ENCODE peak calls at places on chromosome 14, in six cellular contexts. One of them, this sample, is unnamed.

GRCh38 chr14:53190938-53191337 is 37.8 kb upstream of the DDHD1 start:
- DNase-seq in memory B cell: no peak
- DNase-seq in keratinocyte: no peak
- DNase-seq in myocyte: no peak
- DNase-seq in NCI-H1092 treated with DMSO at 0.1 percent for 48 hours: no peak
- DNase-seq in A172: no peak
- DNase-seq in this sample: no peak

GRCh38 chr14:37584211-37585100 is 10.6 kb downstream of the FOXA1 start:
- DNase-seq in memory B cell: no peak
- DNase-seq in keratinocyte: no peak
- DNase-seq in myocyte: no peak
- DNase-seq in NCI-H1092 treated with DMSO at 0.1 percent for 48 hours: peak
- DNase-seq in A172: no peak
- DNase-seq in this sample: no peak

GRCh38 chr14:22814945-22815713 is at the start of gene SLC7A7:
- DNase-seq in memory B cell: no peak
- DNase-seq in keratinocyte: no peak
- DNase-seq in myocyte: peak
- DNase-seq in NCI-H1092 treated with DMSO at 0.1 percent for 48 hours: no peak
- DNase-seq in A172: no peak
- DNase-seq in this sample: no peak

GRCh38 chr14:89255852-89256251 is 161.2 kb downstream of the FOXN3 start:
- DNase-seq in memory B cell: no peak
- DNase-seq in keratinocyte: no peak
- DNase-seq in myocyte: peak
- DNase-seq in NCI-H1092 treated with DMSO at 0.1 percent for 48 hours: no peak
- DNase-seq in A172: no peak
- DNase-seq in this sample: no peak

GRCh38 chr14:70663707-70664179 is 22.0 kb downstream of the TTC9 start:
- DNase-seq in memory B cell: no peak
- DNase-seq in keratinocyte: no peak
- DNase-seq in myocyte: peak
- DNase-seq in NCI-H1092 treated with DMSO at 0.1 percent for 48 hours: no peak
- DNase-seq in A172: peak
- DNase-seq in this sample: no peak

GRCh38 chr14:33103966-33104365 is 165.3 kb downstream of the NPAS3 start:
- DNase-seq in memory B cell: no peak
- DNase-seq in keratinocyte: no peak
- DNase-seq in myocyte: no peak
- DNase-seq in NCI-H1092 treated with DMSO at 0.1 percent for 48 hours: no peak
- DNase-seq in A172: no peak
- DNase-seq in this sample: no peak

GRCh38 chr14:81415781-81416180 is 15.7 kb upstream of the STON2 start:
- DNase-seq in memory B cell: no peak
- DNase-seq in keratinocyte: no peak
- DNase-seq in myocyte: no peak
- DNase-seq in NCI-H1092 treated with DMSO at 0.1 percent for 48 hours: no peak
- DNase-seq in A172: no peak
- DNase-seq in this sample: no peak

GRCh38 chr14:37060496-37061260 is 111.7 kb downstream of the SLC25A21 start:
- DNase-seq in memory B cell: no peak
- DNase-seq in keratinocyte: no peak
- DNase-seq in myocyte: no peak
- DNase-seq in NCI-H1092 treated with DMSO at 0.1 percent for 48 hours: no peak
- DNase-seq in A172: no peak
- DNase-seq in this sample: no peak

GRCh38 chr14:63283501-63284248 is 35.1 kb downstream of the GPHB5 start:
- DNase-seq in memory B cell: no peak
- DNase-seq in keratinocyte: no peak
- DNase-seq in myocyte: no peak
- DNase-seq in NCI-H1092 treated with DMSO at 0.1 percent for 48 hours: no peak
- DNase-seq in A172: no peak
- DNase-seq in this sample: no peak

GRCh38 chr14:86072134-86072894 is 542.4 kb downstream of the FLRT2 start:
- DNase-seq in memory B cell: no peak
- DNase-seq in keratinocyte: no peak
- DNase-seq in myocyte: no peak
- DNase-seq in NCI-H1092 treated with DMSO at 0.1 percent for 48 hours: no peak
- DNase-seq in A172: no peak
- DNase-seq in this sample: no peak

GRCh38 chr14:39430762-39431415 is 1.3 kb downstream of the FBXO33 start:
- DNase-seq in memory B cell: no peak
- DNase-seq in keratinocyte: no peak
- DNase-seq in myocyte: peak
- DNase-seq in NCI-H1092 treated with DMSO at 0.1 percent for 48 hours: no peak
- DNase-seq in A172: no peak
- DNase-seq in this sample: no peak

GRCh38 chr14:74922752-74923401 is at the start of gene RPS6KL1:
- DNase-seq in memory B cell: peak
- DNase-seq in keratinocyte: no peak
- DNase-seq in myocyte: peak
- DNase-seq in NCI-H1092 treated with DMSO at 0.1 percent for 48 hours: peak
- DNase-seq in A172: no peak
- DNase-seq in this sample: peak

GRCh38 chr14:30332374-30332773 is 226.6 kb upstream of the G2E3 start:
- DNase-seq in memory B cell: no peak
- DNase-seq in keratinocyte: no peak
- DNase-seq in myocyte: no peak
- DNase-seq in NCI-H1092 treated with DMSO at 0.1 percent for 48 hours: no peak
- DNase-seq in A172: no peak
- DNase-seq in this sample: no peak

GRCh38 chr14:75440733-75441474 is 13.1 kb downstream of the JDP2 start:
- DNase-seq in memory B cell: no peak
- DNase-seq in keratinocyte: no peak
- DNase-seq in myocyte: no peak
- DNase-seq in NCI-H1092 treated with DMSO at 0.1 percent for 48 hours: no peak
- DNase-seq in A172: no peak
- DNase-seq in this sample: no peak

GRCh38 chr14:61527325-61528100 is 167.8 kb upstream of the HIF1A start:
- DNase-seq in memory B cell: no peak
- DNase-seq in keratinocyte: no peak
- DNase-seq in myocyte: peak
- DNase-seq in NCI-H1092 treated with DMSO at 0.1 percent for 48 hours: no peak
- DNase-seq in A172: peak
- DNase-seq in this sample: no peak

GRCh38 chr14:90419200-90419599 is 22.4 kb downstream of the CALM1 start:
- DNase-seq in memory B cell: no peak
- DNase-seq in keratinocyte: no peak
- DNase-seq in myocyte: peak
- DNase-seq in NCI-H1092 treated with DMSO at 0.1 percent for 48 hours: peak
- DNase-seq in A172: peak
- DNase-seq in this sample: no peak

GRCh38 chr14:82621881-82622450 is 1088.3 kb upstream of the SEL1L start:
- DNase-seq in memory B cell: no peak
- DNase-seq in keratinocyte: no peak
- DNase-seq in myocyte: no peak
- DNase-seq in NCI-H1092 treated with DMSO at 0.1 percent for 48 hours: no peak
- DNase-seq in A172: no peak
- DNase-seq in this sample: no peak

GRCh38 chr14:104320611-104321086 is 182.3 kb downstream of the KIF26A start:
- DNase-seq in memory B cell: no peak
- DNase-seq in keratinocyte: no peak
- DNase-seq in myocyte: no peak
- DNase-seq in NCI-H1092 treated with DMSO at 0.1 percent for 48 hours: no peak
- DNase-seq in A172: no peak
- DNase-seq in this sample: no peak